ENCODE peak calls at places on chromosomes 1 and 21, in five cellular contexts. Q is lower leg skin, S is epithelial cell of esophagus, M is neural crest cell, L is endodermal cell. T is an unnamed sample.

GRCh38 chr1:33985166-33985565 is 121.3 kb downstream of the HMGB4 start:
- DNase-seq in Q (peak), S (no peak), M (no peak), L (no peak), T (no peak)

GRCh38 chr1:27575861-27576331 is 28.0 kb downstream of the AHDC1 start:
- DNase-seq in Q (no peak), S (peak), M (no peak), L (peak), T (no peak)

GRCh38 chr1:212973899-212974298 is 23.6 kb downstream of the VASH2 start:
- DNase-seq in Q (peak), S (no peak), M (no peak), L (no peak), T (no peak)

GRCh38 chr1:152182431-152182830 is 23.4 kb upstream of the RPTN start:
- DNase-seq in Q (no peak), S (peak), M (no peak), L (peak), T (no peak)

GRCh38 chr1:94675373-94675772 is 133.8 kb upstream of the F3 start:
- DNase-seq in Q (no peak), S (no peak), M (no peak), L (peak), T (no peak)

GRCh38 chr1:66351913-66352312 is 182.0 kb upstream of the SGIP1 start:
- DNase-seq in Q (no peak), S (no peak), M (no peak), L (no peak), T (no peak)

GRCh38 chr1:212971312-212971711 is 21.0 kb downstream of the VASH2 start:
- DNase-seq in Q (no peak), S (no peak), M (no peak), L (no peak), T (no peak)

GRCh38 chr1:168285419-168285790 is 4.7 kb downstream of the TBX19 start:
- DNase-seq in Q (no peak), S (peak), M (no peak), L (no peak), T (no peak)

GRCh38 chr1:33634806-33635205 is 162.4 kb downstream of the ZSCAN20 start:
- DNase-seq in Q (peak), S (peak), M (peak), L (peak), T (peak)

GRCh38 chr1:157700711-157701110 is at the start of gene FCRL3:
- DNase-seq in Q (no peak), S (no peak), M (no peak), L (no peak), T (no peak)

GRCh38 chr21:45642122-45642813 is 1.3 kb upstream of the PCBP3 start:
- DNase-seq in Q (no peak), S (no peak), M (no peak), L (no peak), T (no peak)

GRCh38 chr1:6727535-6727934 is 25.9 kb upstream of the DNAJC11 start:
- DNase-seq in Q (no peak), S (peak), M (peak), L (peak), T (no peak)

GRCh38 chr21:25494804-25495203 is 112.5 kb downstream of the MRPL39 start:
- DNase-seq in Q (no peak), S (no peak), M (no peak), L (no peak), T (no peak)

GRCh38 chr1:16118706-16119105 is 37.2 kb downstream of the EPHA2 start:
- DNase-seq in Q (no peak), S (no peak), M (no peak), L (peak), T (no peak)

GRCh38 chr1:217333939-217334338 is 297.0 kb downstream of the GPATCH2 start:
- DNase-seq in Q (no peak), S (peak), M (peak), L (peak), T (no peak)

GRCh38 chr1:108049083-108049819 is 84.3 kb upstream of the VAV3 start:
- DNase-seq in Q (peak), S (no peak), M (peak), L (peak), T (no peak)

GRCh38 chr1:33727310-33727709 is 136.6 kb upstream of the HMGB4 start:
- DNase-seq in Q (peak), S (no peak), M (no peak), L (no peak), T (peak)

GRCh38 chr1:58773406-58773840 is 10.4 kb downstream of the JUN start:
- DNase-seq in Q (no peak), S (peak), M (no peak), L (no peak), T (peak)

GRCh38 chr1:203368624-203369451 is 17.9 kb upstream of the FMOD start:
- DNase-seq in Q (peak), S (peak), M (no peak), L (no peak), T (no peak)

GRCh38 chr21:38623552-38623951 is 125.3 kb upstream of the ERG start:
- DNase-seq in Q (no peak), S (no peak), M (no peak), L (no peak), T (no peak)

GRCh38 chr21:36542312-36543101 is 62.6 kb upstream of the CLDN14 start:
- DNase-seq in Q (peak), S (peak), M (no peak), L (peak), T (no peak)

GRCh38 chr1:185156321-185156853 is 366 bp downstream of the TRMT1L start:
- DNase-seq in Q (peak), S (peak), M (no peak), L (no peak), T (no peak)

GRCh38 chr1:97143236-97143882 is 421.8 kb downstream of the PTBP2 start:
- DNase-seq in Q (no peak), S (peak), M (no peak), L (no peak), T (no peak)

GRCh38 chr1:3729594-3730555 is 22.4 kb upstream of the CCDC27 start:
- DNase-seq in Q (no peak), S (no peak), M (no peak), L (no peak), T (no peak)

GRCh38 chr1:59156526-59157196 is 140.2 kb upstream of the FGGY start:
- DNase-seq in Q (no peak), S (no peak), M (peak), L (peak), T (no peak)

GRCh38 chr1:3154081-3154795 is 85.2 kb downstream of the PRDM16 start:
- DNase-seq in Q (no peak), S (no peak), M (no peak), L (no peak), T (no peak)

GRCh38 chr1:234900601-234901000 is 228.0 kb downstream of the TOMM20 start:
- DNase-seq in Q (no peak), S (no peak), M (no peak), L (no peak), T (no peak)

GRCh38 chr1:108045370-108045950 is 80.5 kb upstream of the VAV3 start:
- DNase-seq in Q (no peak), S (no peak), M (no peak), L (no peak), T (no peak)

GRCh38 chr1:151294748-151295462 is 12.8 kb downstream of the ZNF687 start:
- DNase-seq in Q (no peak), S (no peak), M (no peak), L (peak), T (no peak)

GRCh38 chr1:195939844-195940243 is 668.4 kb downstream of the KCNT2 start:
- DNase-seq in Q (no peak), S (peak), M (no peak), L (peak), T (no peak)

GRCh38 chr1:86169625-86170024 is 13.1 kb upstream of the COL24A1 start:
- DNase-seq in Q (no peak), S (peak), M (no peak), L (no peak), T (no peak)

GRCh38 chr1:201013991-201014815 is 9.3 kb downstream of the KIF21B start:
- DNase-seq in Q (no peak), S (no peak), M (no peak), L (peak), T (no peak)

GRCh38 chr1:56505792-56506191 is 73.6 kb downstream of the PLPP3 start:
- DNase-seq in Q (no peak), S (no peak), M (no peak), L (no peak), T (no peak)

DNA sequence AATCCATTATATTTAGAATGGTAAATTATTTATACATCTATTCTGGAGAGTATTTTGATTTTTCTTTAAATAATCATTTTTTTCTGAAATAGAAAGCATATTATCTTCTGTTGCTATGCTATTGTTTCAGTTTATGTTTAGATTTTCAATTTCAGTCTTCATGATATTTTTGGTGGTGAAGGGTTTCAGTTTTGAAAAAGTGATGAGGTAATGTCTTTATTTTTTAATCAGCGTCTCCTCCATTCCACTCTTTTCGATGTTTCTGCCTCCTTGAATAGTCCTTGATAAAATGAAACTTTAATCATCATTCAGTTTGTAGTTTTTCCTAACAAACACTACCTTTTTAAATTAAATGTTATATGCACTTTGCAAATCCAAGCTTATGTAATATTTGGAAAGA is 428.6 kb downstream of the PTPRC start:
- DNase-seq in Q (no peak), S (no peak), M (no peak), L (no peak), T (no peak)
- TF ChIP-seq CTCF in Q (no peak), S (no peak), M (no peak), L (no peak), T (no peak)

GRCh38 chr1:88239205-88239604 is 444.9 kb upstream of the PKN2 start:
- DNase-seq in Q (no peak), S (no peak), M (no peak), L (no peak), T (no peak)

GRCh38 chr1:88237026-88237425 is 447.0 kb upstream of the PKN2 start:
- DNase-seq in Q (no peak), S (no peak), M (no peak), L (no peak), T (no peak)
- TF ChIP-seq CTCF in Q (no peak), S (no peak), M (no peak), L (no peak), T (no peak)

GRCh38 chr1:166905136-166905535 is 29.1 kb upstream of the TADA1 start:
- DNase-seq in Q (no peak), S (no peak), M (no peak), L (no peak), T (no peak)

GRCh38 chr1:166903232-166903631 is 27.2 kb upstream of the TADA1 start:
- DNase-seq in Q (no peak), S (no peak), M (no peak), L (no peak), T (no peak)

GRCh38 chr1:166900987-166901386 is 24.9 kb upstream of the TADA1 start:
- DNase-seq in Q (no peak), S (no peak), M (no peak), L (no peak), T (no peak)

GRCh38 chr1:166905930-166906329 is 29.9 kb upstream of the TADA1 start:
- DNase-seq in Q (no peak), S (peak), M (no peak), L (no peak), T (no peak)

GRCh38 chr1:166902279-166902678 is 26.2 kb upstream of the TADA1 start:
- DNase-seq in Q (no peak), S (peak), M (no peak), L (no peak), T (no peak)
- TF ChIP-seq CTCF in Q (no peak), S (peak), M (no peak), L (no peak), T (no peak)

DNA sequence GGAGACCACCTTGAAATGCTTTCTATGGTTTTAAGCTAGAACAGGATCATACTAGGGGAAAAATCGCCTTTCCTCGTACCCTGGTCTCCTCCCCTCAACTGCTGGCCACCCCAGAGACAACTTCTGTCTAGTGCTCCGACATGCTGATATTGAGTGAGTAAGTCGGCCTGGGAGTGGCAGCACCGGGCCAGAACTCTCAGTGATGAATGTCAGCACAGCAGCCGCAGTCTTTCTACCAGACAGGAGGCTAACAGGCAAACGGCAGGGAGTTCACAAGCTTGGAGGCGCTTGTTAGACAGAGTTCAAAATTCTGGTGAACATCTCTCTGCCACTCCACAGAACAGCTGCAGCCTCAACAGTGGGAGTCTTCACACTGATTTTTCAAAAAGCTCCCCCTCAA is 716.9 kb downstream of the ADGRL2 start:
- DNase-seq in Q (peak), S (peak), M (peak), L (peak), T (no peak)
- TF ChIP-seq CTCF in Q (no peak), S (peak), M (no peak), L (peak), T (peak)

GRCh38 chr21:40465382-40465781 is 381.6 kb downstream of the DSCAM start:
- DNase-seq in Q (no peak), S (no peak), M (no peak), L (no peak), T (no peak)

GRCh38 chr21:40472026-40472425 is 374.9 kb downstream of the DSCAM start:
- DNase-seq in Q (no peak), S (no peak), M (no peak), L (no peak), T (no peak)

GRCh38 chr21:40471103-40471502 is 375.9 kb downstream of the DSCAM start:
- DNase-seq in Q (no peak), S (peak), M (no peak), L (no peak), T (no peak)

GRCh38 chr21:40466893-40467483 is 380.0 kb downstream of the DSCAM start:
- DNase-seq in Q (no peak), S (peak), M (no peak), L (no peak), T (no peak)
- TF ChIP-seq CTCF in Q (no peak), S (peak), M (peak), L (peak), T (peak)

DNA sequence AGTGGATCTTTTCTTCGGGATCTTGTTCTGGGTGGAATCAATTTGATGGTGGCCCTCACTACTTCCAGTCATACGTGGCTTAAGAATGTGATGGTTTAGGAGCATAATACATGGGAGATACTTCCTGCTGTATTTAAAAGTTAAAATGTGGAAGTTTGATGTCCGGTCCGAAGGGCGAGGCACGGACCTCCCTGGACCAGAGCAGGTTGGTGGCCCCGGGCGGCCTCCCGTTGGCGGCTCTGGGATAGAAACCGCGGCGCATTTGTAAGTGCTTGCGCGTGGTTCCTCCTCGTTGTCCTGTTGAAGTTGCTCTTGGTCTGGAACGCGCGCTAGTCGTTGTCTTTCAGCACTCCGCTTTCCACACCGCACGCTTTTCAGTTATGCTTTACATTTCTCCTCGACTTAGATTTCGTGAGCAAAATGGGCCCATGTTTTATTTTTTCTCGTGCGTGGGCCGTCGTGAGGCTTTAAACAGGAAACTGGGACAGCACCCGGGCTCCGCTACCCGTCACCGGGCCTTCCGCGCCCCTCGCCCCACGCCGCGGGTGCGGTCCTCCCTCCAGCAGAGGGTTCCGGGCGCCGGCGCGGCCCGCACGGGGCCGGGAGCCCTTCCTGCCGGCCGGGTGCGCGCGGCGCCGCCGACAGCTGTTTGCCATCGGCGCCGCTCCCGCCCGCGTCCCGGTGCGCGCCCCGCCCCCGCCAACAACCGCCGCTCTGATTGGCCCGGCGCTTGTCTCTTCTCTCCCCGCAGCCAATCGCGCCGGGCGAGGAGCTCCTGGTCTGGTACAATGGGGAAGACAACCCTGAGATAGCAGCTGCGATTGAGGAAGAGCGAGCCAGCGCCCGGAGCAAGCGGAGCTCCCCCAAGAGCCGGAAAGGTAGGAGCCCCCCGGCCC is 48.9 kb downstream of the PRDM2 start:
- DNase-seq in Q (peak), S (peak), M (peak), L (peak), T (peak)
- TF ChIP-seq CTCF in Q (no peak), S (no peak), M (peak), L (no peak), T (peak)

GRCh38 chr1:20661235-20662109 is at the start of gene DDOST:
- DNase-seq in Q (peak), S (peak), M (peak), L (peak), T (peak)
- TF ChIP-seq CTCF in Q (no peak), S (peak), M (peak), L (peak), T (peak)

DNA sequence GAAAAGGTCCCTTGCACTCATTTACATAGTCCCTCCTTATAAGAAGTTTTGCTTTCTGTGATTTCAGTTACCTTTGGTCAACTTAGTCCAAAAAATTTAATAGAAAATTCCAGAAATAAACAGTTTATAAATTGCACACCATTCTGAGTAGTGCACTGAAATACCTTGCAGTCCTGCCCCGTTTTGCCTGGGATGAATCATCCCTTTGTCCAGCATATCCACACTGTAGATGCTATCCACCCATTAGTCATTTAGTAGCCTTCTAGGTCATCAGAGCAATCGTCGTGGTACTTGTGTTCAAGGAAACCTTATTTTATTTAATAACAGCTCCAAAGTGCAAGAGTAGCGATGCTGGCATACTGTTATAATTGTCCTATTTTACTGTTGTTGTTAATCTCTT is 38.0 kb downstream of the SPRTN start:
- DNase-seq in Q (no peak), S (peak), M (no peak), L (no peak), T (no peak)
- TF ChIP-seq CTCF in Q (no peak), S (no peak), M (no peak), L (no peak), T (no peak)